ENCODE peak calls at places on chromosomes 16 and 17, in five cellular contexts. One of them, this sample, is unnamed.

GRCh38 chr16:85853641-85854545 is 45.1 kb upstream of the IRF8 start:
- DNase-seq in Right ventricle myocardium superior: no peak
- DNase-seq in substantia nigra: no peak
- DNase-seq in activated naive CD4-positive, alpha-beta T cell treated with Interleukin-2 at 50 U/mL for 16 hours: no peak
- DNase-seq in body of pancreas: no peak
- DNase-seq in this sample: no peak

GRCh38 chr16:74480150-74481029 is 59.1 kb upstream of the CLEC18B start:
- DNase-seq in Right ventricle myocardium superior: peak; percentile 52
- DNase-seq in substantia nigra: no peak
- DNase-seq in activated naive CD4-positive, alpha-beta T cell treated with Interleukin-2 at 50 U/mL for 16 hours: no peak
- DNase-seq in body of pancreas: peak; percentile 23
- DNase-seq in this sample: no peak

GRCh38 chr16:82761236-82761635 is 134.5 kb downstream of the CDH13 start:
- DNase-seq in Right ventricle myocardium superior: peak; percentile 89
- DNase-seq in substantia nigra: no peak
- DNase-seq in activated naive CD4-positive, alpha-beta T cell treated with Interleukin-2 at 50 U/mL for 16 hours: no peak
- DNase-seq in body of pancreas: peak; percentile 66
- DNase-seq in this sample: no peak

GRCh38 chr17:57455063-57455914 is 199.0 kb downstream of the MSI2 start:
- DNase-seq in Right ventricle myocardium superior: no peak
- DNase-seq in substantia nigra: peak; percentile 29
- DNase-seq in activated naive CD4-positive, alpha-beta T cell treated with Interleukin-2 at 50 U/mL for 16 hours: peak; percentile 26
- DNase-seq in body of pancreas: no peak
- DNase-seq in this sample: no peak

GRCh38 chr17:70318061-70318460 is 148.7 kb downstream of the KCNJ2 start:
- DNase-seq in Right ventricle myocardium superior: no peak
- DNase-seq in substantia nigra: no peak
- DNase-seq in activated naive CD4-positive, alpha-beta T cell treated with Interleukin-2 at 50 U/mL for 16 hours: no peak
- DNase-seq in body of pancreas: no peak
- DNase-seq in this sample: no peak

GRCh38 chr17:82596316-82596715 is 51.9 kb downstream of the WDR45B start:
- DNase-seq in Right ventricle myocardium superior: no peak
- DNase-seq in substantia nigra: no peak
- DNase-seq in activated naive CD4-positive, alpha-beta T cell treated with Interleukin-2 at 50 U/mL for 16 hours: no peak
- DNase-seq in body of pancreas: no peak
- DNase-seq in this sample: no peak

GRCh38 chr17:57892820-57893595 is 43.2 kb upstream of the MRPS23 start:
- DNase-seq in Right ventricle myocardium superior: peak; percentile 93
- DNase-seq in substantia nigra: peak; percentile 90
- DNase-seq in activated naive CD4-positive, alpha-beta T cell treated with Interleukin-2 at 50 U/mL for 16 hours: no peak
- DNase-seq in body of pancreas: peak; percentile 97
- DNase-seq in this sample: no peak

GRCh38 chr16:11105038-11105903 is 150.7 kb downstream of the SOCS1 start:
- DNase-seq in Right ventricle myocardium superior: no peak
- DNase-seq in substantia nigra: no peak
- DNase-seq in activated naive CD4-positive, alpha-beta T cell treated with Interleukin-2 at 50 U/mL for 16 hours: peak; percentile 40
- DNase-seq in body of pancreas: no peak
- DNase-seq in this sample: no peak

GRCh38 chr16:69566437-69567030 is 768 bp downstream of the NFAT5 start:
- DNase-seq in Right ventricle myocardium superior: peak; percentile 69
- DNase-seq in substantia nigra: peak; percentile 52
- DNase-seq in activated naive CD4-positive, alpha-beta T cell treated with Interleukin-2 at 50 U/mL for 16 hours: peak; percentile 22
- DNase-seq in body of pancreas: peak; percentile 48
- DNase-seq in this sample: no peak

GRCh38 chr16:21652451-21652850 is at the start of gene IGSF6:
- DNase-seq in Right ventricle myocardium superior: peak; percentile 63
- DNase-seq in substantia nigra: no peak
- DNase-seq in activated naive CD4-positive, alpha-beta T cell treated with Interleukin-2 at 50 U/mL for 16 hours: no peak
- DNase-seq in body of pancreas: no peak
- DNase-seq in this sample: no peak

GRCh38 chr16:2817496-2818277 is 650 bp downstream of the PRSS21 start:
- DNase-seq in Right ventricle myocardium superior: peak; percentile 11
- DNase-seq in substantia nigra: no peak
- DNase-seq in activated naive CD4-positive, alpha-beta T cell treated with Interleukin-2 at 50 U/mL for 16 hours: peak; percentile 4
- DNase-seq in body of pancreas: no peak
- DNase-seq in this sample: no peak

GRCh38 chr17:65074778-65075250 is 18.3 kb upstream of the GNA13 start:
- DNase-seq in Right ventricle myocardium superior: peak; percentile 83
- DNase-seq in substantia nigra: peak; percentile 38
- DNase-seq in activated naive CD4-positive, alpha-beta T cell treated with Interleukin-2 at 50 U/mL for 16 hours: no peak
- DNase-seq in body of pancreas: peak; percentile 43
- DNase-seq in this sample: no peak

GRCh38 chr16:81349608-81350305 is 35.0 kb downstream of the GAN start:
- DNase-seq in Right ventricle myocardium superior: no peak
- DNase-seq in substantia nigra: no peak
- DNase-seq in activated naive CD4-positive, alpha-beta T cell treated with Interleukin-2 at 50 U/mL for 16 hours: no peak
- DNase-seq in body of pancreas: no peak
- DNase-seq in this sample: no peak

GRCh38 chr16:4538067-4538385 is 547 bp downstream of the CDIP1 start:
- DNase-seq in Right ventricle myocardium superior: no peak
- DNase-seq in substantia nigra: no peak
- DNase-seq in activated naive CD4-positive, alpha-beta T cell treated with Interleukin-2 at 50 U/mL for 16 hours: no peak
- DNase-seq in body of pancreas: no peak
- DNase-seq in this sample: no peak

GRCh38 chr16:75420987-75421819 is 12.1 kb downstream of the CFDP1 start:
- DNase-seq in Right ventricle myocardium superior: peak; percentile 89
- DNase-seq in substantia nigra: peak; percentile 28
- DNase-seq in activated naive CD4-positive, alpha-beta T cell treated with Interleukin-2 at 50 U/mL for 16 hours: peak; percentile 29
- DNase-seq in body of pancreas: peak; percentile 70
- DNase-seq in this sample: no peak

GRCh38 chr17:64496348-64496785 is 487 bp downstream of the POLG2 start:
- DNase-seq in Right ventricle myocardium superior: no peak
- DNase-seq in substantia nigra: no peak
- DNase-seq in activated naive CD4-positive, alpha-beta T cell treated with Interleukin-2 at 50 U/mL for 16 hours: no peak
- DNase-seq in body of pancreas: no peak
- DNase-seq in this sample: no peak

GRCh38 chr16:8194795-8195194 is 395.5 kb downstream of the TMEM114 start:
- DNase-seq in Right ventricle myocardium superior: no peak
- DNase-seq in substantia nigra: no peak
- DNase-seq in activated naive CD4-positive, alpha-beta T cell treated with Interleukin-2 at 50 U/mL for 16 hours: no peak
- DNase-seq in body of pancreas: no peak
- DNase-seq in this sample: no peak

GRCh38 chr16:81633680-81634379 is 145.3 kb upstream of the PLCG2 start:
- DNase-seq in Right ventricle myocardium superior: no peak
- DNase-seq in substantia nigra: no peak
- DNase-seq in activated naive CD4-positive, alpha-beta T cell treated with Interleukin-2 at 50 U/mL for 16 hours: no peak
- DNase-seq in body of pancreas: no peak
- DNase-seq in this sample: no peak

GRCh38 chr17:60902399-60902798 is 224.7 kb downstream of the BCAS3 start:
- DNase-seq in Right ventricle myocardium superior: no peak
- DNase-seq in substantia nigra: peak; percentile 6
- DNase-seq in activated naive CD4-positive, alpha-beta T cell treated with Interleukin-2 at 50 U/mL for 16 hours: no peak
- DNase-seq in body of pancreas: no peak
- DNase-seq in this sample: no peak

GRCh38 chr17:37039269-37039668 is 90.5 kb downstream of the AATF start:
- DNase-seq in Right ventricle myocardium superior: no peak
- DNase-seq in substantia nigra: no peak
- DNase-seq in activated naive CD4-positive, alpha-beta T cell treated with Interleukin-2 at 50 U/mL for 16 hours: no peak
- DNase-seq in body of pancreas: no peak
- DNase-seq in this sample: no peak

GRCh38 chr16:78742501-78743283 is 643.2 kb downstream of the WWOX start:
- DNase-seq in Right ventricle myocardium superior: no peak
- DNase-seq in substantia nigra: no peak
- DNase-seq in activated naive CD4-positive, alpha-beta T cell treated with Interleukin-2 at 50 U/mL for 16 hours: peak; percentile 89
- DNase-seq in body of pancreas: no peak
- DNase-seq in this sample: peak; percentile 41

GRCh38 chr17:71361691-71362450 is 758.9 kb upstream of the SOX9 start:
- DNase-seq in Right ventricle myocardium superior: no peak
- DNase-seq in substantia nigra: no peak
- DNase-seq in activated naive CD4-positive, alpha-beta T cell treated with Interleukin-2 at 50 U/mL for 16 hours: no peak
- DNase-seq in body of pancreas: no peak
- DNase-seq in this sample: no peak

This sample was measured in stimulated activated CD8-positive, alpha-beta memory T cell treated with anti-CD3 and anti-CD28 coated beads, Interleukin-15, amount 100 ng/mL, for 1 hour.